ENCODE peak calls at places on chromosomes 2 and 18, in nine cellular contexts. One of them, this sample, is unnamed.

GRCh38 chr18:48675912-48676311 is 137.1 kb downstream of the CTIF start:
- DNase-seq in left ventricle myocardium inferior: no peak
- DNase-seq in RWPE1: no peak
- DNase-seq in RWPE2: peak
- DNase-seq in activated B cell treated with CpG ODN at 0.5 μM for 24 hours: no peak
- DNase-seq in upper lobe of right lung: peak
- DNase-seq in mucosa of descending colon: no peak
- DNase-seq in fibroblast of mammary gland: no peak
- DNase-seq in Caco-2: no peak
- DNase-seq in this sample: no peak

GRCh38 chr18:50311573-50312106 is 24.1 kb upstream of the CXXC1 start:
- DNase-seq in left ventricle myocardium inferior: no peak
- DNase-seq in RWPE1: no peak
- DNase-seq in RWPE2: no peak
- DNase-seq in activated B cell treated with CpG ODN at 0.5 μM for 24 hours: no peak
- DNase-seq in upper lobe of right lung: no peak
- DNase-seq in mucosa of descending colon: no peak
- DNase-seq in fibroblast of mammary gland: no peak
- DNase-seq in Caco-2: no peak
- DNase-seq in this sample: no peak

GRCh38 chr2:112662702-112663101 is 17.0 kb downstream of the SLC20A1 start:
- DNase-seq in left ventricle myocardium inferior: no peak
- DNase-seq in RWPE1: no peak
- DNase-seq in RWPE2: no peak
- DNase-seq in activated B cell treated with CpG ODN at 0.5 μM for 24 hours: no peak
- DNase-seq in upper lobe of right lung: no peak
- DNase-seq in mucosa of descending colon: no peak
- DNase-seq in fibroblast of mammary gland: no peak
- DNase-seq in Caco-2: no peak
- DNase-seq in this sample: no peak

GRCh38 chr18:62741118-62741566 is 25.8 kb downstream of the PHLPP1 start:
- DNase-seq in left ventricle myocardium inferior: no peak
- DNase-seq in RWPE1: peak
- DNase-seq in RWPE2: no peak
- DNase-seq in activated B cell treated with CpG ODN at 0.5 μM for 24 hours: no peak
- DNase-seq in upper lobe of right lung: no peak
- DNase-seq in mucosa of descending colon: no peak
- DNase-seq in fibroblast of mammary gland: peak
- DNase-seq in Caco-2: peak
- DNase-seq in this sample: no peak

GRCh38 chr2:227030789-227031188 is 133.2 kb downstream of the COL4A4 start:
- DNase-seq in left ventricle myocardium inferior: no peak
- DNase-seq in RWPE1: no peak
- DNase-seq in RWPE2: no peak
- DNase-seq in activated B cell treated with CpG ODN at 0.5 μM for 24 hours: no peak
- DNase-seq in upper lobe of right lung: no peak
- DNase-seq in mucosa of descending colon: no peak
- DNase-seq in fibroblast of mammary gland: no peak
- DNase-seq in Caco-2: no peak
- DNase-seq in this sample: no peak

GRCh38 chr2:98445708-98446577 is 1.3 kb downstream of the INPP4A start:
- DNase-seq in left ventricle myocardium inferior: no peak
- DNase-seq in RWPE1: no peak
- DNase-seq in RWPE2: no peak
- DNase-seq in activated B cell treated with CpG ODN at 0.5 μM for 24 hours: no peak
- DNase-seq in upper lobe of right lung: no peak
- DNase-seq in mucosa of descending colon: no peak
- DNase-seq in fibroblast of mammary gland: no peak
- DNase-seq in Caco-2: no peak
- DNase-seq in this sample: no peak

GRCh38 chr2:231640646-231641111 is 48.0 kb downstream of the TEX44 start:
- DNase-seq in left ventricle myocardium inferior: peak
- DNase-seq in RWPE1: no peak
- DNase-seq in RWPE2: no peak
- DNase-seq in activated B cell treated with CpG ODN at 0.5 μM for 24 hours: no peak
- DNase-seq in upper lobe of right lung: no peak
- DNase-seq in mucosa of descending colon: peak
- DNase-seq in fibroblast of mammary gland: peak
- DNase-seq in Caco-2: no peak
- DNase-seq in this sample: no peak

GRCh38 chr2:241813806-241814570 is 5.0 kb downstream of the NEU4 start:
- DNase-seq in left ventricle myocardium inferior: no peak
- DNase-seq in RWPE1: no peak
- DNase-seq in RWPE2: no peak
- DNase-seq in activated B cell treated with CpG ODN at 0.5 μM for 24 hours: peak
- DNase-seq in upper lobe of right lung: peak
- DNase-seq in mucosa of descending colon: no peak
- DNase-seq in fibroblast of mammary gland: peak
- DNase-seq in Caco-2: no peak
- DNase-seq in this sample: peak

GRCh38 chr2:218821605-218822211 is 9.9 kb downstream of the PRKAG3 start:
- DNase-seq in left ventricle myocardium inferior: no peak
- DNase-seq in RWPE1: no peak
- DNase-seq in RWPE2: no peak
- DNase-seq in activated B cell treated with CpG ODN at 0.5 μM for 24 hours: no peak
- DNase-seq in upper lobe of right lung: no peak
- DNase-seq in mucosa of descending colon: no peak
- DNase-seq in fibroblast of mammary gland: no peak
- DNase-seq in Caco-2: no peak
- DNase-seq in this sample: no peak

GRCh38 chr2:70460333-70460732 is 93.3 kb downstream of the TGFA start:
- DNase-seq in left ventricle myocardium inferior: no peak
- DNase-seq in RWPE1: no peak
- DNase-seq in RWPE2: no peak
- DNase-seq in activated B cell treated with CpG ODN at 0.5 μM for 24 hours: no peak
- DNase-seq in upper lobe of right lung: no peak
- DNase-seq in mucosa of descending colon: no peak
- DNase-seq in fibroblast of mammary gland: no peak
- DNase-seq in Caco-2: no peak
- DNase-seq in this sample: no peak

GRCh38 chr2:68385232-68385906 is 20.3 kb downstream of the PLEK start:
- DNase-seq in left ventricle myocardium inferior: no peak
- DNase-seq in RWPE1: no peak
- DNase-seq in RWPE2: no peak
- DNase-seq in activated B cell treated with CpG ODN at 0.5 μM for 24 hours: no peak
- DNase-seq in upper lobe of right lung: no peak
- DNase-seq in mucosa of descending colon: no peak
- DNase-seq in fibroblast of mammary gland: no peak
- DNase-seq in Caco-2: no peak
- DNase-seq in this sample: no peak

GRCh38 chr2:47313728-47314127 is 89.2 kb upstream of the MSH2 start:
- DNase-seq in left ventricle myocardium inferior: no peak
- DNase-seq in RWPE1: no peak
- DNase-seq in RWPE2: no peak
- DNase-seq in activated B cell treated with CpG ODN at 0.5 μM for 24 hours: no peak
- DNase-seq in upper lobe of right lung: no peak
- DNase-seq in mucosa of descending colon: no peak
- DNase-seq in fibroblast of mammary gland: no peak
- DNase-seq in Caco-2: no peak
- DNase-seq in this sample: no peak

GRCh38 chr2:120772261-120772660 is 36.6 kb downstream of the GLI2 start:
- DNase-seq in left ventricle myocardium inferior: peak
- DNase-seq in RWPE1: no peak
- DNase-seq in RWPE2: no peak
- DNase-seq in activated B cell treated with CpG ODN at 0.5 μM for 24 hours: no peak
- DNase-seq in upper lobe of right lung: no peak
- DNase-seq in mucosa of descending colon: peak
- DNase-seq in fibroblast of mammary gland: peak
- DNase-seq in Caco-2: no peak
- DNase-seq in this sample: no peak

GRCh38 chr18:59649575-59649974 is 47.6 kb downstream of the CCBE1 start:
- DNase-seq in left ventricle myocardium inferior: no peak
- DNase-seq in RWPE1: no peak
- DNase-seq in RWPE2: no peak
- DNase-seq in activated B cell treated with CpG ODN at 0.5 μM for 24 hours: no peak
- DNase-seq in upper lobe of right lung: no peak
- DNase-seq in mucosa of descending colon: no peak
- DNase-seq in fibroblast of mammary gland: peak
- DNase-seq in Caco-2: no peak
- DNase-seq in this sample: no peak

DNA sequence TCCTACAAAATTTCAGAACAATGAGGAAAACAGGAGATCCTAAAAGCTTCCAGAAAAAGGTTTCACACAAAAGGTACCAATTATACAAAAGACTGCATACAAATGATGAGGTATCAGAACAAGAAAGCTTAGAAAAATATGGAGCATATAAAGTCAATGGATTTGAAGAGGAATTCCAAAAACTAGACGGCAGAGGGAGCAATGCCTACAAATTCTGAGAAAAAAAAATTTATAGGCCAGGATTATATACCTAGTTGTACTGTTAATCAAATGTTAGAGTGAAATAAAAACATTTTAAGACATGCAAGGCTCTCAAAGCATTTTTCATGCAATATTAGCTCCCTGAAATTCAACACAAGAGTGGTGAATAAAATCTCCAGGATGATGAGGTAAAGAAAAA is 106.2 kb downstream of the ZRANB3 start:
- DNase-seq in left ventricle myocardium inferior: no peak
- DNase-seq in RWPE1: no peak
- DNase-seq in RWPE2: no peak
- DNase-seq in activated B cell treated with CpG ODN at 0.5 μM for 24 hours: no peak
- DNase-seq in upper lobe of right lung: no peak
- DNase-seq in mucosa of descending colon: no peak
- DNase-seq in fibroblast of mammary gland: peak
- DNase-seq in Caco-2: no peak
- DNase-seq in this sample: no peak
- TF ChIP-seq CTCF in left ventricle myocardium inferior: no peak
- TF ChIP-seq CTCF in RWPE1: no peak
- TF ChIP-seq CTCF in RWPE2: peak
- TF ChIP-seq CTCF in activated B cell treated with CpG ODN at 0.5 μM for 24 hours: no peak
- TF ChIP-seq CTCF in upper lobe of right lung: no peak
- TF ChIP-seq CTCF in mucosa of descending colon: no peak
- TF ChIP-seq CTCF in fibroblast of mammary gland: peak
- TF ChIP-seq CTCF in Caco-2: no peak
- TF ChIP-seq CTCF in this sample: no peak

DNA sequence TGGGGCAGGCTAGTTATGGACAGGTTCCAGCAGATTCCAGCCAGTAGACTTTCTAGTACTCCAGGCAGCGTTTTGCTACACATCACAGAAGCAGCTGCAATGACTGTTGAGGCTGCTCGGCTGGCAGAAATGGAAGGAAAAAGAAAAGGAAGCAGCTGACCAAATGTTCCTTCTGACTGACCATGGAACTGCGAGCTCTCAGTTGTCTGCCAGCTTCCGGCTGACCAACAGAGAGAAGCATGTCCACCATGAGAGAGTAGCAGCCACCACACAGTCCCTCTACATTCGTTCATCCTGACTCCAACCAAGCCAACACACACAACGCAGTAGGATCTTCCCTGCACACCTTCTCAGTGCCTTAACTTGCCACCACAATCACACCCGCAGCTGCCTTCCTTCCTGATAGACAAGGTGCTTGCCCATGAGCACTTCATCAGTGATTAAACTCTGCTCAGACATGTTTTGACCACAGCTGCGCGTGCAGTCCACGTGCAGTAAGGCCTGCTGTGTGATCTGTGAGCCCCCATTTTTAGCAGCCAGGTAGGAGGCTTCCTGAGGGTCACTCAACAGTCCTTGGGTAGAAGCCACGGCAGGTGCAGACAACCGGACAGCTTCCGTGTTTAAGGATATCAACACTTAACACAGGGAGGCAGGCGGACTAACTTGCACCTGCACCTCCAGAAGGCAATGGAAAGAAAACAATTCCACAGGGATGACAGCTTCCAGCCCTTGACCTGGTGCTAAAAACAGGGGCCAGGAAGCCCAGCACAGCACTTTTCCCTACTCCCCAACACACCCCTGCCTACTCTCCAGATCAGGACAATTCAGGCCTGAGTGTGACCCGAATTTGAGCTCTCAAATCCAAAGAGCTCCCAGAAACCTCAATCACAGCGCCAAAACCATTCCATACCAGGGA is 996 bp downstream of the TGFBRAP1 start:
- DNase-seq in left ventricle myocardium inferior: no peak
- DNase-seq in RWPE1: peak
- DNase-seq in RWPE2: no peak
- DNase-seq in activated B cell treated with CpG ODN at 0.5 μM for 24 hours: no peak
- DNase-seq in upper lobe of right lung: peak
- DNase-seq in mucosa of descending colon: peak
- DNase-seq in fibroblast of mammary gland: peak
- DNase-seq in Caco-2: no peak
- DNase-seq in this sample: no peak
- TF ChIP-seq CTCF in left ventricle myocardium inferior: no peak
- TF ChIP-seq CTCF in RWPE1: no peak
- TF ChIP-seq CTCF in RWPE2: no peak
- TF ChIP-seq CTCF in activated B cell treated with CpG ODN at 0.5 μM for 24 hours: no peak
- TF ChIP-seq CTCF in upper lobe of right lung: no peak
- TF ChIP-seq CTCF in mucosa of descending colon: no peak
- TF ChIP-seq CTCF in fibroblast of mammary gland: no peak
- TF ChIP-seq CTCF in Caco-2: no peak
- TF ChIP-seq CTCF in this sample: no peak

GRCh38 chr2:239178954-239179353 is 221.9 kb downstream of the HDAC4 start:
- DNase-seq in left ventricle myocardium inferior: peak
- DNase-seq in RWPE1: no peak
- DNase-seq in RWPE2: peak
- DNase-seq in activated B cell treated with CpG ODN at 0.5 μM for 24 hours: no peak
- DNase-seq in upper lobe of right lung: peak
- DNase-seq in mucosa of descending colon: peak
- DNase-seq in fibroblast of mammary gland: no peak
- DNase-seq in Caco-2: no peak
- DNase-seq in this sample: peak

GRCh38 chr2:239179851-239180371 is 220.9 kb downstream of the HDAC4 start:
- DNase-seq in left ventricle myocardium inferior: peak
- DNase-seq in RWPE1: no peak
- DNase-seq in RWPE2: peak
- DNase-seq in activated B cell treated with CpG ODN at 0.5 μM for 24 hours: no peak
- DNase-seq in upper lobe of right lung: peak
- DNase-seq in mucosa of descending colon: peak
- DNase-seq in fibroblast of mammary gland: no peak
- DNase-seq in Caco-2: no peak
- DNase-seq in this sample: no peak

GRCh38 chr2:239177908-239178307 is 222.9 kb downstream of the HDAC4 start:
- DNase-seq in left ventricle myocardium inferior: peak
- DNase-seq in RWPE1: no peak
- DNase-seq in RWPE2: peak
- DNase-seq in activated B cell treated with CpG ODN at 0.5 μM for 24 hours: no peak
- DNase-seq in upper lobe of right lung: peak
- DNase-seq in mucosa of descending colon: no peak
- DNase-seq in fibroblast of mammary gland: no peak
- DNase-seq in Caco-2: no peak
- DNase-seq in this sample: peak

GRCh38 chr2:239177325-239177724 is 223.5 kb downstream of the HDAC4 start:
- DNase-seq in left ventricle myocardium inferior: peak
- DNase-seq in RWPE1: no peak
- DNase-seq in RWPE2: peak
- DNase-seq in activated B cell treated with CpG ODN at 0.5 μM for 24 hours: no peak
- DNase-seq in upper lobe of right lung: no peak
- DNase-seq in mucosa of descending colon: no peak
- DNase-seq in fibroblast of mammary gland: no peak
- DNase-seq in Caco-2: no peak
- DNase-seq in this sample: no peak

GRCh38 chr2:239178484-239178883 is 222.3 kb downstream of the HDAC4 start:
- DNase-seq in left ventricle myocardium inferior: peak
- DNase-seq in RWPE1: no peak
- DNase-seq in RWPE2: peak
- DNase-seq in activated B cell treated with CpG ODN at 0.5 μM for 24 hours: no peak
- DNase-seq in upper lobe of right lung: peak
- DNase-seq in mucosa of descending colon: no peak
- DNase-seq in fibroblast of mammary gland: no peak
- DNase-seq in Caco-2: no peak
- DNase-seq in this sample: no peak
- TF ChIP-seq CTCF in left ventricle myocardium inferior: no peak
- TF ChIP-seq CTCF in RWPE1: no peak
- TF ChIP-seq CTCF in RWPE2: no peak
- TF ChIP-seq CTCF in activated B cell treated with CpG ODN at 0.5 μM for 24 hours: no peak
- TF ChIP-seq CTCF in upper lobe of right lung: no peak
- TF ChIP-seq CTCF in mucosa of descending colon: no peak
- TF ChIP-seq CTCF in fibroblast of mammary gland: no peak
- TF ChIP-seq CTCF in Caco-2: no peak
- TF ChIP-seq CTCF in this sample: no peak

GRCh38 chr2:101983928-101984327 is 7.8 kb upstream of the IL1R2 start:
- DNase-seq in left ventricle myocardium inferior: no peak
- DNase-seq in RWPE1: no peak
- DNase-seq in RWPE2: no peak
- DNase-seq in activated B cell treated with CpG ODN at 0.5 μM for 24 hours: no peak
- DNase-seq in upper lobe of right lung: no peak
- DNase-seq in mucosa of descending colon: no peak
- DNase-seq in fibroblast of mammary gland: no peak
- DNase-seq in Caco-2: no peak
- DNase-seq in this sample: no peak
- TF ChIP-seq CTCF in left ventricle myocardium inferior: peak
- TF ChIP-seq CTCF in RWPE1: no peak
- TF ChIP-seq CTCF in RWPE2: peak
- TF ChIP-seq CTCF in activated B cell treated with CpG ODN at 0.5 μM for 24 hours: no peak
- TF ChIP-seq CTCF in upper lobe of right lung: peak
- TF ChIP-seq CTCF in mucosa of descending colon: no peak
- TF ChIP-seq CTCF in fibroblast of mammary gland: peak
- TF ChIP-seq CTCF in Caco-2: peak
- TF ChIP-seq CTCF in this sample: no peak